ENCODE peak calls at places on chromosome 12, in five cellular contexts. G, B, C, K and R are unnamed samples.

GRCh38 chr12:40020261-40020691 is 85.6 kb downstream of the SLC2A13 start:
- DNase-seq in G (no peak), B (no peak), C (no peak), K (no peak), R (no peak)

GRCh38 chr12:3912863-3913262 is 39.7 kb upstream of the PARP11 start:
- DNase-seq in G (no peak), B (no peak), C (no peak), K (no peak), R (no peak)

GRCh38 chr12:75478395-75478794 is 2.2 kb upstream of the GLIPR1 start:
- DNase-seq in G (no peak), B (peak), C (no peak), K (no peak), R (no peak)

GRCh38 chr12:53224897-53225634 is 6.9 kb downstream of the RARG start:
- DNase-seq in G (no peak), B (peak), C (no peak), K (no peak), R (no peak)

GRCh38 chr12:123075591-123076171 is 75.2 kb downstream of the PITPNM2 start:
- DNase-seq in G (peak), B (peak), C (no peak), K (no peak), R (no peak)

GRCh38 chr12:102879144-102879763 is 37.8 kb downstream of the PAH start:
- DNase-seq in G (peak), B (peak), C (peak), K (peak), R (no peak)

GRCh38 chr12:70049596-70050360 is 193.5 kb upstream of the CNOT2 start:
- DNase-seq in G (no peak), B (no peak), C (no peak), K (no peak), R (no peak)

GRCh38 chr12:123444396-123445026 is 8.0 kb upstream of the RILPL2 start:
- DNase-seq in G (no peak), B (peak), C (no peak), K (no peak), R (no peak)

GRCh38 chr12:2624543-2625266 is 170.1 kb upstream of the FKBP4 start:
- DNase-seq in G (peak), B (no peak), C (no peak), K (no peak), R (no peak)